ENCODE peak calls at places on chromosomes 5 and 9, in eight cellular contexts. D is breast epithelium, G is RCC 7860, Y is aorta, H is endothelial cell, O is T-helper 1 cell, M is colonic mucosa, X is anterior cingulate cortex. J is an unnamed sample.

GRCh38 chr5:39411051-39411450 is 13.7 kb downstream of the DAB2 start:
- DNase-seq in D (no peak), G (no peak), Y (no peak), H (no peak), O (no peak), M (no peak), X (no peak), J (no peak)

GRCh38 chr5:148937239-148937638 is 110.8 kb downstream of the ADRB2 start:
- DNase-seq in D (no peak), G (no peak), Y (no peak), H (no peak), O (no peak), M (no peak), X (no peak), J (no peak)

GRCh38 chr9:18480649-18481048 is 6.7 kb downstream of the ADAMTSL1 start:
- DNase-seq in D (no peak), G (peak), Y (no peak), H (no peak), O (no peak), M (no peak), X (no peak), J (no peak)

GRCh38 chr5:35066260-35066795 is 18.6 kb upstream of the AGXT2 start:
- DNase-seq in D (no peak), G (no peak), Y (no peak), H (no peak), O (no peak), M (no peak), X (no peak), J (no peak)

GRCh38 chr9:78958887-78959286 is 612.9 kb upstream of the TLE4 start:
- DNase-seq in D (no peak), G (peak), Y (no peak), H (no peak), O (no peak), M (no peak), X (no peak), J (no peak)

GRCh38 chr5:67272453-67273130 is 76.0 kb upstream of the CD180 start:
- DNase-seq in D (no peak), G (no peak), Y (no peak), H (no peak), O (no peak), M (no peak), X (no peak), J (no peak)

GRCh38 chr9:86324308-86324707 is 29.9 kb downstream of the TUT7 start:
- DNase-seq in D (no peak), G (no peak), Y (no peak), H (no peak), O (no peak), M (no peak), X (no peak), J (no peak)

GRCh38 chr9:101018391-101018990 is 10.0 kb upstream of the PLPPR1 start:
- DNase-seq in D (no peak), G (no peak), Y (peak), H (no peak), O (no peak), M (no peak), X (no peak), J (no peak)

GRCh38 chr9:131402738-131403492 is 9.0 kb downstream of the PRRC2B start:
- DNase-seq in D (peak), G (peak), Y (peak), H (no peak), O (no peak), M (peak), X (peak), J (peak)

GRCh38 chr9:113492343-113493079 is 29.0 kb downstream of the RGS3 start:
- DNase-seq in D (no peak), G (no peak), Y (no peak), H (no peak), O (no peak), M (no peak), X (no peak), J (no peak)

GRCh38 chr9:133429216-133429613 is 7.0 kb downstream of the ADAMTS13 start:
- DNase-seq in D (no peak), G (no peak), Y (no peak), H (no peak), O (no peak), M (no peak), X (no peak), J (no peak)

GRCh38 chr9:133595910-133596309 is 13.3 kb downstream of the FAM163B start:
- DNase-seq in D (no peak), G (no peak), Y (no peak), H (no peak), O (no peak), M (no peak), X (no peak), J (no peak)

GRCh38 chr5:97735209-97735608 is 552.2 kb upstream of the RIOK2 start:
- DNase-seq in D (no peak), G (no peak), Y (no peak), H (no peak), O (no peak), M (no peak), X (no peak), J (no peak)

GRCh38 chr5:160524827-160525226 is 103.2 kb downstream of the PTTG1 start:
- DNase-seq in D (no peak), G (no peak), Y (no peak), H (no peak), O (no peak), M (no peak), X (no peak), J (no peak)

GRCh38 chr5:15798006-15798405 is 298.0 kb downstream of the FBXL7 start:
- DNase-seq in D (no peak), G (no peak), Y (no peak), H (no peak), O (no peak), M (no peak), X (no peak), J (no peak)

GRCh38 chr5:125865166-125865815 is 557.9 kb upstream of the GRAMD2B start:
- DNase-seq in D (no peak), G (no peak), Y (no peak), H (no peak), O (no peak), M (no peak), X (no peak), J (no peak)

GRCh38 chr9:117323390-117323789 is 91.5 kb downstream of the ASTN2 start:
- DNase-seq in D (no peak), G (no peak), Y (no peak), H (no peak), O (no peak), M (no peak), X (no peak), J (no peak)

J was measured in kidney.